ENCODE peak calls at places on chromosome 5, in seven cellular contexts. O is stomach, D is A673, G is heart left ventricle, B is MM.1S, S is cardiac muscle cell, U is PC-3. H is an unnamed sample. For H3K36me3, the result is how much of the 10 kb centered on the place peaks cover.

GRCh38 chr5:112492291-112492690 is 73.2 kb upstream of the EPB41L4A start:
- DNase-seq in S (peak), O (peak), D (peak), B (peak), U (peak), G (peak), H (peak)

GRCh38 chr5:4866817-4867216 is 273.3 kb upstream of the ADAMTS16 start:
- DNase-seq in D (no peak), G (no peak), S (no peak), U (no peak), O (no peak), B (no peak), H (no peak)

GRCh38 chr5:91053733-91054010 is 329.4 kb downstream of the ARRDC3 start:
- DNase-seq in S (no peak), U (no peak), O (no peak), D (peak), B (no peak), G (no peak), H (no peak)

GRCh38 chr5:43854697-43855292 is 251.8 kb downstream of the NNT start:
- DNase-seq in O (no peak), B (no peak), G (no peak), U (no peak), D (peak), S (peak), H (no peak)

GRCh38 chr5:139149477-139150199 is 48.5 kb downstream of the SIL1 start:
- DNase-seq in U (no peak), D (no peak), O (no peak), B (no peak), G (no peak), S (no peak), H (no peak)

GRCh38 chr5:90135979-90136378 is 273.6 kb downstream of the CETN3 start:
- DNase-seq in B (no peak), D (no peak), O (no peak), S (no peak), U (peak), G (no peak), H (no peak)

GRCh38 chr5:26009742-26010141 is 1028.6 kb downstream of the CDH9 start:
- DNase-seq in O (no peak), B (peak), D (peak), S (peak), U (peak), G (no peak), H (no peak)

GRCh38 chr5:158641016-158641415 is 458.7 kb downstream of the EBF1 start:
- DNase-seq in O (no peak), D (no peak), U (no peak), G (no peak), S (no peak), B (no peak), H (no peak)

GRCh38 chr5:90365328-90365727 is 44.2 kb downstream of the CETN3 start:
- DNase-seq in D (no peak), B (no peak), O (no peak), U (no peak), G (no peak), S (no peak), H (no peak)

GRCh38 chr5:76099286-76099702 is 16.1 kb downstream of the SV2C start:
- DNase-seq in U (no peak), O (no peak), B (peak), G (no peak), D (peak), S (no peak), H (no peak)

GRCh38 chr5:107806705-107807104 is 136.0 kb upstream of the EFNA5 start:
- DNase-seq in U (peak), O (no peak), B (no peak), G (no peak), D (no peak), S (no peak), H (no peak)

GRCh38 chr5:169301386-169301930 is 519 bp upstream of the SLIT3 start:
- DNase-seq in S (no peak), D (no peak), O (no peak), U (no peak), G (no peak), B (no peak), H (no peak)

GRCh38 chr5:109291090-109291489 is 118.7 kb downstream of the PJA2 start:
- DNase-seq in B (no peak), U (no peak), G (no peak), O (no peak), S (no peak), D (no peak), H (no peak)

GRCh38 chr5:113606298-113607134 is 93.0 kb downstream of the YTHDC2 start:
- DNase-seq in G (peak), D (peak), B (peak), O (peak), U (peak), S (peak), H (no peak)

DNA sequence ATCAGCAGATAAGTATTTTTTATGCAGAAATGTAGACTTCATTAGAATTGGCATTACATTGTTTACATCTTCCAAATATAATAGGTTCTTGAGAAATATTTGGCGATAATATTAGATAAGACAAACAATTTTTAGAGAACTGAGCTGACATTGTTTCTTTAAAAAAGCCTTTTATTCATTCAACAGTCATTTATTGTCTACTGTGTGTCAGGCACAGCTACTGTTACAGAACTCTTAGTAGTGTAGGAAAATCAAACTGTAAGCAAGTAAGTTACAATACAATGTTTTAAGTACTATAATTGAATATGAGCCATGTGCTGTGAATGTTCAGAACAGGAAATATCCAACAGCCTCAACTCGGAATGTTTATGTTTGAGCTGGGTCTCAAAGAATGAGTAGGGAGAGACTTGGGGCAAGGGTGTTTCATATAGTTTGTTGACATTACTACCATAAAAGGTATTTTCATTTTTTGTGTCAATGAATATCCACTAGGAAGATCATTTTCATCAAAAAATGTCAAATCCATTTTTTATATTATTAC is 114.0 kb downstream of the CDC42SE2 start:
- DNase-seq in B (no peak), U (no peak), O (no peak), S (no peak), G (no peak), D (peak), H (no peak)
- TF ChIP-seq CTCF in B (no peak), U (no peak), O (no peak), S (no peak), G (no peak), D (no peak), H (no peak)

DNA sequence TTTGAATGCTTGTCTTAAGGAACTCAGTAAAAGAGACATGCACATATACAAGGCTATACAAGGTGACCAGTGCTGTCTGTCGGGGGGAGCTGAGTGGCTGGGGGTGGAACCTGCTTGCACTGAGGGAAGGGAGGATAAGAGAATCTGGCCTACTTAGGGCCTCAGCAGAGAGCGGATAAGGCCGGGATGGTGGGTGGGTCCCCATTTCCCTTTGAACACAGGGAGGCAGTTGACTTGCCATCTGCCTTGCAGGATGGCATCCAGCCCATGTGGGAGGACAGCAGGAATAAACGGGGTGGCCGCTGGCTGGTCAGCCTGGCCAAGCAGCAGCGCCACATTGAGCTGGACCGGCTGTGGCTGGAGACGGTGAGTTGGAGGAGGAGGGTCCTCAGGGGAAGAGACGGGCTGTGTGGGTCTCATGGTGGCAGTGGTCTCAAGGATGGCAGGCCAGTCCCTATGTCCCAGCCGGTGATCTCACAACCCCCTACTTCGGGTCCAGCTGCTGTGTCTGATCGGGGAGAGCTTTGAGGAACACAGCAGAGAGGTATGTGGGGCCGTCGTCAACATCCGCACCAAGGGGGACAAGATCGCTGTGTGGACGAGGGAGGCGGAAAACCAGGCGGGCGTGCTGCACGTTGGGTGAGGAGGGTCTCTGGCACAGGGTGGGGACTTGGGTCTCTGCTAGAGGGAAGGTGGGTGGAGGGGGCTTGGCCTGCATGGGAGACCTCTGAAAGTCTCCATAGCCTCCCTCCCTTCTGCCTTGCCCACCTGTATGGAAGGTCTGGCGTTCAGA is 2.2 kb upstream of the TSPAN17 start:
- DNase-seq in G (no peak), S (no peak), B (no peak), D (no peak), U (no peak), O (no peak), H (no peak)
- H3K27ac ChIP-seq in G (no peak), S (no peak), B (no peak), D (no peak), U (no peak), O (no peak), H (no peak)

DNA sequence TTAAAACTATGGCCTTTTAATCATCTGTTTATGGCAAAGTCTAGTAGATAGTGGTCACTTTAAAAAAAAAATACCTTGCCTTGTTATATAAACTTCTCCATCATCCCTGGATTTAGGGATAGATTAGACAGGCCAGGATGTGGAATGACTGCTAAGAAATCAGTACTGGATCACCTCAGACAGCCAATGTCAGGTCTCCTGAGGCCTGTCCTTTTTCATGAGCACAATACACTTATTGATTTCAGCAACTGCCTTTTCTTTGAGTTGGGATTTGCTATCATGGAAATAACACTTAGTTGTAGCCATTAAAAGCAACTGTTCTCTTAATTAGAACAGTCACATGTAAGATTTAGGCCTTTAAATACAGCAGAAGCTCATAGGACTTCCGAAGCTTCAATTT is 77.9 kb downstream of the NLN start:
- DNase-seq in U (no peak), G (no peak), D (no peak), B (no peak), O (no peak), S (no peak), H (no peak)
- H3K36me3 ChIP-seq in U (under half), G (under half), D (under half), B (under half), O (under half), S (under half), H (under half)

DNA sequence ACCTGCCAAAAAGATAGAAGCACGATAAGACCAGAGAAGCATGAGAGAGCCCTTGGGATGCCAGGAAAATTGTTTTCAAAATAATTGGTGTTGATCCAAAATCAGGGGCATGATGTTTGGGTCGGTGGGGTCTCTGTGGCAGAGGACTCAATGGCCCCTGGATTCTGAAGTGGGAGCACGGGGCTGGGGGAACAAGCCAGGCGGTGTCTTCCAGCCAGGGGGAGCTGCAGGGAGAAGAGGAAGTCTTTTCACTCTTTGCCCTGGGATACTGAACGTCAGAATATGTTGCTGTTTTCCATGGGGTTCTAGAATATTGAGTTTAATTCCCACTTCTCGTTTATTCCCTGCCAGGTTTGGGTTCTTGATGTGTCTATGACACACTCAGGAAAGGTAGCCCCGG is 20.4 kb downstream of the TSPAN17 start:
- DNase-seq in U (no peak), S (no peak), G (no peak), O (no peak), B (no peak), D (no peak), H (no peak)
- TF ChIP-seq CTCF in U (no peak), S (no peak), G (no peak), O (no peak), B (no peak), D (no peak), H (no peak)

DNA sequence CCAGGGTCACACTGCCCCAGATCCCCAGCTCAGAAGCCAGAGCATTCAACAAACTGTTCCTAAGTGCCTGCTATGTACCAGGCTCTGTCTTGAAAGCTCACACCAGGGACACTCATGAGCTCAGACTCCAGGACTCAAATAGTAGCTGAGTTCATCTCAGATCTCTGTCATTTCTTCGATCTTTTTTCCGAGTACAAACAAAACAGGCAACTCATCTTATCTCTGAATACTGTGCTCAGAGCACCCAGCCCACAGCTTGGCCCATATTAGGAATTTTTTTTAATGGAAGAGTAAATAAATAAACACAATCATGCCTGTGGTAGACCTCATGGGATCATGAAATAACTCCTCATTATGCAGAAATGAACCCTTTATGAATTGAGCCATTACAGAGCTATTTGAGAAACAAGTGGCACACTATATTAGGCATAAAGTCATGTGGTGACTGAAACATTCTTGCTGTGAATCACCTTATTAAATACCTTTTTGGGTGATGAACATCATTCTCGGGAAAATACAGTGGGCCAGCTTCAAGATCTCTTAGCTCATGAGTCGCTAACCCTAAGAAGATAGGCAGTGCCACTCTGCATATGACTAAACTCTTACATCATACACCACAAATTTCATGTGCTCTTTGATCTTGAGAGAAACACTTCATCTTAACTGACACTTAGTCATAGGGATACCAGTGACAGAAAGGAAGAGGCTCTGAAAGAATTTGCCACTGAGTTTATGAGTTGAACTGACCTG is 9.9 kb downstream of the SH3RF2 start:
- DNase-seq in B (no peak), G (no peak), D (peak), U (peak), O (no peak), S (no peak), H (no peak)
- H3K27ac ChIP-seq in B (no peak), G (no peak), D (peak), U (peak), O (peak), S (peak), H (peak)

GRCh38 chr5:72125271-72125670 is 18.0 kb downstream of the MAP1B start:
- DNase-seq in G (no peak), U (no peak), O (no peak), S (no peak), D (no peak), B (no peak), H (no peak)
- H3K36me3 ChIP-seq in G (under half), U (under half), O (under half), S (under half), D (under half), B (under half), H (under half)

GRCh38 chr5:61371474-61371873 is 39.4 kb downstream of the ZSWIM6 start:
- DNase-seq in U (no peak), B (no peak), G (no peak), S (no peak), D (no peak), O (no peak), H (no peak)
- TF ChIP-seq CTCF in U (no peak), B (no peak), G (no peak), S (no peak), D (no peak), O (no peak), H (no peak)

GRCh38 chr5:173953528-173954090 is 35.4 kb upstream of the C5orf47 start:
- DNase-seq in G (no peak), S (no peak), B (no peak), D (no peak), O (no peak), U (peak), H (no peak)

GRCh38 chr5:173950829-173951228 is 38.1 kb upstream of the C5orf47 start:
- DNase-seq in G (no peak), U (no peak), S (no peak), B (no peak), D (no peak), O (no peak), H (no peak)

DNA sequence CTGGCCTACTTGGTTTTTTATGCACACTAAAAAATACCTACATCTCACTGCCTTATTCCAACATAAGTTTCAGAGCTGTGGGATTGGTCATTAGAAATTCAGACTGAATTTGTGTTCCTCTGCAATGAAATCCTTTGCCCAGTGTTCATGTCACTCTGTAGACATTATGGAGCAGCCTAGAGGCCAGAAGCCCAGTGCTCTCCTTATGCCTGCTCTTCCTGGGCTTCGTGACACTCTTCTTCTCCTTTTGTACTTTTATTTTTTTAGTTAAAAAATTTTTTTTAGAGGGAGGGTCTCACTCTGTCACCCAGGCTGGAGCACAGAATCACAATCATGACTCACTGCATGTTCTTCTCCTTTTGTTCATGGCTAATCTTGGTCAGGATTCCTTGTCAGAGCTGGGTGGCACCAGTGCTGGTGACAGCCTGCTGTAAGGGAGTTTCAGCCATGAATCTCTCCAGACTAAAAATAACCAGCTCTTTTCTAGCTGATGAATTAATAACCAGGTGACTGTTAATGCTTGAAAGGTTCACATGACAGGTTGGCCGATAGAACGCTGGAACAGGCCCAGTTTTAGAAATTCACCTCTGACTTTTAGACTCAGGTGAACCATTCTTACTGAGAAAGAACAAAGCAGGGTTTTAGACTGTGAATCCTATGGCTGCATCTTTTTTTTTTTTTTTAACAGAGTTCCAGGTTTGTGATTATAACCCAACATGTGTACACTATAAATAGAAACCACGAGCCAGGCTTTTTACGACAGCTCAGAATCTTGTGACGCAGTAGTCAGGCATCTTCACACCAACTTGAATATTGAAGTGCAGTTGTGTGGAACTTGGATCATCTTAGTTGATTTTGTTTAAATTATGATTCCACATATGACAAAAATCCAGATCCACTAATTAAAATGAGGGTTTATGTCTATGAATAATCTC is 34.0 kb upstream of the C5orf47 start:
- DNase-seq in O (no peak), S (peak), U (peak), D (no peak), G (no peak), B (peak), H (no peak)
- H3K27ac ChIP-seq in O (peak), S (peak), U (peak), D (no peak), G (peak), B (peak), H (no peak)

GRCh38 chr5:34944044-34944443 is 14.7 kb downstream of the DNAJC21 start:
- DNase-seq in S (no peak), B (no peak), U (no peak), D (no peak), O (no peak), G (no peak), H (no peak)
- H3K36me3 ChIP-seq in S (under half), B (under half), U (under half), D (under half), O (half or more), G (under half), H (under half)